ENCODE peak calls at places on chromosomes 4 and X, in five cellular contexts. K is K562, W is GM12878, X is SK-N-SH, A is H1. G is an unnamed sample.

GRCh38 chr4:184475096-184475461 is 729 bp upstream of the IRF2 start:
- DNase-seq in A (no peak), W (no peak), K (peak), X (peak), G (no peak)

GRCh38 chrX:4710618-4711433 is 997.4 kb upstream of the PRKX start:
- DNase-seq in K (no peak), W (peak), A (no peak), X (no peak), G (no peak)

GRCh38 chr4:91064157-91064853 is 937.1 kb downstream of the CCSER1 start:
- DNase-seq in X (peak), A (peak), W (no peak), K (no peak), G (peak)

GRCh38 chr4:75370582-75370981 is 143.6 kb downstream of the RCHY1 start:
- DNase-seq in A (no peak), X (no peak), K (no peak), W (no peak), G (no peak)

GRCh38 chrX:21883258-21883657 is 27.5 kb downstream of the YY2 start:
- DNase-seq in X (no peak), K (no peak), W (no peak), A (no peak), G (no peak)

GRCh38 chrX:44675364-44676024 is 132.8 kb upstream of the FUNDC1 start:
- DNase-seq in X (peak), A (no peak), W (no peak), K (peak), G (no peak)

GRCh38 chr4:112425823-112426222 is 90.2 kb downstream of the NEUROG2 start:
- DNase-seq in K (no peak), X (no peak), W (no peak), A (no peak), G (no peak)

GRCh38 chr4:109969909-109970308 is 57.2 kb downstream of the EGF start:
- DNase-seq in W (no peak), X (no peak), A (no peak), K (no peak), G (no peak)

GRCh38 chr4:40057540-40058091 is 966 bp downstream of the N4BP2 start:
- DNase-seq in A (peak), X (peak), K (peak), W (peak), G (peak)

GRCh38 chr4:64582492-64582891 is 173.2 kb upstream of the TECRL start:
- DNase-seq in A (no peak), X (no peak), W (no peak), K (no peak), G (peak)

GRCh38 chr4:171846232-171846631 is 33.0 kb downstream of the GALNTL6 start:
- DNase-seq in W (no peak), X (peak), A (peak), K (peak), G (peak)

GRCh38 chr4:95510145-95510544 is 38.6 kb downstream of the UNC5C start:
- DNase-seq in W (no peak), K (peak), A (no peak), X (no peak), G (peak)

GRCh38 chr4:68373513-68373912 is 23.6 kb upstream of the YTHDC1 start:
- DNase-seq in K (no peak), W (no peak), X (peak), A (peak), G (peak)

GRCh38 chr4:128601992-128602695 is 207.4 kb upstream of the JADE1 start:
- DNase-seq in K (peak), W (no peak), A (peak), X (no peak), G (no peak)

GRCh38 chr4:79281577-79282359 is 44.1 kb downstream of the NAA11 start:
- DNase-seq in K (no peak), X (peak), W (no peak), A (no peak), G (peak)

GRCh38 chrX:71953946-71954345 is 43.3 kb downstream of the NHSL2 start:
- DNase-seq in W (no peak), K (no peak), X (peak), A (no peak), G (no peak)

GRCh38 chrX:134543201-134543797 is 83.3 kb downstream of the HPRT1 start:
- DNase-seq in K (no peak), A (no peak), X (no peak), W (no peak), G (no peak)

GRCh38 chrX:34404386-34405070 is 252.6 kb downstream of the TMEM47 start:
- DNase-seq in W (no peak), K (no peak), A (no peak), X (no peak), G (no peak)

GRCh38 chr4:99209671-99210070 is 9.4 kb downstream of the ADH6 start:
- DNase-seq in A (no peak), X (no peak), W (no peak), K (no peak), G (no peak)

GRCh38 chr4:30721353-30722091 is 1.4 kb downstream of the PCDH7 start:
- DNase-seq in K (no peak), X (peak), W (no peak), A (peak), G (no peak)

GRCh38 chrX:131861088-131861787 is 161.9 kb upstream of the STK26 start:
- DNase-seq in K (no peak), X (no peak), W (no peak), A (no peak), G (no peak)

GRCh38 chr4:108172780-108173598 is 4.3 kb upstream of the LEF1 start:
- DNase-seq in A (peak), X (peak), W (no peak), K (peak), G (no peak)

GRCh38 chrX:129678881-129679195 is 24.1 kb upstream of the APLN start:
- DNase-seq in K (no peak), X (no peak), A (no peak), W (no peak), G (no peak)

GRCh38 chr4:6008766-6009385 is 9.4 kb downstream of the C4orf50 start:
- DNase-seq in A (no peak), K (no peak), W (no peak), X (no peak), G (no peak)

GRCh38 chrX:154799554-154800348 is 5.5 kb downstream of the MPP1 start:
- DNase-seq in K (no peak), W (no peak), X (no peak), A (no peak), G (no peak)

GRCh38 chr4:70183168-70183939 is 12.2 kb upstream of the ODAM start:
- DNase-seq in X (peak), W (no peak), A (peak), K (peak), G (peak)

GRCh38 chrX:111360839-111361238 is 51.2 kb downstream of the DCX start:
- DNase-seq in W (no peak), X (no peak), K (no peak), A (no peak), G (peak)

GRCh38 chrX:131792356-131792749 is 230.7 kb upstream of the STK26 start:
- DNase-seq in W (peak), X (peak), K (no peak), A (no peak), G (no peak)

GRCh38 chr4:111434581-111434980 is 710.7 kb upstream of the FAM241A start:
- DNase-seq in K (no peak), W (no peak), A (no peak), X (no peak), G (no peak)

GRCh38 chr4:170853422-170854021 is 763.8 kb upstream of the AADAT start:
- DNase-seq in A (peak), K (peak), X (peak), W (peak), G (peak)

GRCh38 chr4:7391637-7392437 is 42.9 kb downstream of the PSAPL1 start:
- DNase-seq in X (peak), K (no peak), A (peak), W (no peak), G (no peak)

GRCh38 chr4:72631296-72631695 is 62.3 kb upstream of the ADAMTS3 start:
- DNase-seq in A (no peak), X (peak), K (peak), W (no peak), G (no peak)

GRCh38 chr4:88939697-88940096 is 117.3 kb downstream of the FAM13A start:
- DNase-seq in W (no peak), K (no peak), A (no peak), X (no peak), G (no peak)

GRCh38 chr4:149531861-149532260 is 283.8 kb downstream of the IQCM start:
- DNase-seq in K (no peak), W (no peak), A (no peak), X (no peak), G (no peak)

GRCh38 chr4:163048447-163048846 is 118.2 kb downstream of the NAF1 start:
- DNase-seq in A (no peak), X (peak), W (no peak), K (peak), G (peak)

GRCh38 chr4:175656615-175657014 is 155.4 kb downstream of the GPM6A start:
- DNase-seq in A (no peak), W (no peak), K (no peak), X (no peak), G (no peak)

GRCh38 chr4:126697748-126698147 is 935.0 kb upstream of the INTU start:
- DNase-seq in X (no peak), K (no peak), A (no peak), W (no peak), G (no peak)

GRCh38 chr4:39446842-39447573 is 11.7 kb downstream of the RPL9 start:
- DNase-seq in A (peak), K (no peak), X (no peak), W (peak), G (no peak)

GRCh38 chrX:283115-283845 is 2.1 kb downstream of the PLCXD1 start:
- DNase-seq in A (peak), X (peak), K (peak), W (peak), G (peak)

GRCh38 chr4:55947254-55947882 is 1.4 kb upstream of the CEP135 start:
- DNase-seq in X (no peak), W (peak), K (no peak), A (no peak), G (no peak)
- TF ChIP-seq YY1 in X (no peak), W (no peak), K (no peak), A (no peak), G (no peak)

DNA sequence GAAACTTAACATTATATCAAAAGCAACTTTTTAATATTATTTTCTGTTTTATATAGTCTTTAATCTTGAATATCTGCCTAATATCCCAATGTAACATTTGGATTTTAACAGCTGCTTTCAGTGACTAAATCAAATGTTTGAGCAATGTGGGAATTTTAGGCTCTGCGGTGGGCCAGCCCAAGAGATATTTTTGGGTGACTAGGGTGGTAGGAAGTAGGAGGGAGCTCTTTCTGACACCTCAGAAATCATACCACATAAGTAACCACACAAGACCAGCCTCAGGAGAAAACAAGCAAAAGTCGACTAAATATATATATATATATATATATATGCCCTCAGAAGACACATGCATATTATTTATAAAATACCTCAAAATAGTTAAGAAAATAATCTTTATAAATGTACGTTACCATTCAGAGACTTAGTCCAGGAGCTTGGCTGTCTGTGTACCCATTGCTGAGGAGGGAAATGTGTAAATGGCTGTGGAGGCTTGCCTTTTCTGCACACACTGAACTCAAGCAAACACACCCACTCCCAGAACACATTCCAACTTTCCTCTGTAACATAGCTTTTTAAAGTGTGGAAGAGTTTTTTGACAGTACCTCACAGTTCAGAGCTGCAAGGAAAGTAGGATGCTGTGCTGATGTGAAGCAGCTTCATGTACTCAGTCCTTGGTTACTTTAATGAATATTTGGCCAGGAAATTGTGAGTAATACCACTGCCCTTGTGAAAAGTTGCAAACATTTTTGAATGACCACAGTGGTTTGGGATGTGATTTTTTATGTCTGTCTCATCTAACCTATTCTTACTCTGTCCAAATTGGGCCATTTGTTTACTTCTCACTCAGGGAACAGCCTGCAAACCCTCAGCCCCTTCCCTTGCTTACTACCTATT is at the start of gene RTL3:
- DNase-seq in X (no peak), K (no peak), A (no peak), W (no peak), G (no peak)
- TF ChIP-seq YY1 in X (no peak), K (no peak), A (no peak), W (no peak), G (no peak)

DNA sequence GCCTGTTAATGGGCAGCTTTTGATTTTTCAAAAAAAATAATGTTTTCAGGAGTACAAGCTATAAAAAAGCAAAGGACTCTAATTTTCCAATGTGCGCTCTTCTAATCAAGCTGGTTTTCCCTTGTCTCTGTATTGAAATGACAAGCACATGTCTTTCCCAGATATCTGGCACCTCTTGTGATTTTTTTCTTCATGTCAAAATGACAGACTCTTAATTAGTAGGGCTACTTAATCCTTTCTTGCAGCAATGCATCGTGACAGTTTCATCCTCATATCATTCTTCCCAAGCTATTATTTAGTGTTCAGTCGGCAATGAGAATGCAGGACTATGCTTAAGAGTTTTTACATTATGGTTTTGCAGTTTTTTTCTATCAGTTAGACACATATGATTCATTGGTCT is 139.5 kb downstream of the MAGEC1 start:
- DNase-seq in W (no peak), K (no peak), A (no peak), X (no peak), G (no peak)
- TF ChIP-seq YY1 in W (no peak), K (no peak), A (no peak), X (no peak), G (no peak)

GRCh38 chr4:141637565-141637964 is 1.2 kb downstream of the IL15 start:
- DNase-seq in X (no peak), K (no peak), W (no peak), A (no peak), G (no peak)

GRCh38 chr4:141635726-141636076 is 682 bp upstream of the IL15 start:
- DNase-seq in W (peak), X (no peak), K (no peak), A (no peak), G (no peak)

GRCh38 chr4:141640692-141641091 is 4.3 kb downstream of the IL15 start:
- DNase-seq in W (no peak), K (no peak), A (no peak), X (no peak), G (no peak)

GRCh38 chr4:141636771-141637460 is 533 bp downstream of the IL15 start:
- DNase-seq in W (no peak), X (peak), K (peak), A (peak), G (no peak)

DNA sequence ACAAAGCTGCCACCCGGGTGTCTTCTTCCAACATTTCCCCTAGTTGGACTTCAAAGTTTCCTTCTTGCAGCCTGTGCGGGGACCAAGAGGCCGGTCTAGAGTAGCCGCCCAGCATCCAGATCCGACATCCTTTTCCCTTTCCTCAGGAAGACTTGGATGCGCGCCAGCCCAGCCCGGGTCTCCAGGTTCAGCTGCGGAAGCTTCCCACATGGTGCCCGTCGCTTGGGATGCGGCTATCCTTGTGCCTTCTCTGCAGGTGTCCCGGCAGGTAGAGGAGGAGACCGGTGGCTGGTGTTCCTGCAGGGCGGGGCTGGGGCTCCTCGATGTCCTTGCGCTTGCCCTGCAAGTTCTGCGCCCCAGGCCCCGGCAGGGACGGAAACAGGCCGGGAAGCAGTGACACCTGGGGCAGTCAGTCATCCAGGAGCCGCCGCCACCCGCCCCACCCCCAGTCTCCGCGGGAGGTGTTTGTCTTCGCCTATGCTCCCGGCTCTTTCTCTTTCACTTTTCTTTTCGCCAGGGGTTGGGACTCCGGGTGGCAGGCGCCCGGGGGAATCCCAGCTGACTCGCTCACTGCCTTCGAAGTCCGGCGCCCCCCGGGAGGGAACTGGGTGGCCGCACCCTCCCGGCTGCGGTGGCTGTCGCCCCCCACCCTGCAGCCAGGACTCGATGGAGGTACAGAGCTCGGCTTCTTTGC is at the start of gene IL15:
- DNase-seq in K (peak), A (peak), W (no peak), X (peak), G (no peak)
- TF ChIP-seq YY1 in K (no peak), A (no peak), W (no peak), X (no peak), G (no peak)

DNA sequence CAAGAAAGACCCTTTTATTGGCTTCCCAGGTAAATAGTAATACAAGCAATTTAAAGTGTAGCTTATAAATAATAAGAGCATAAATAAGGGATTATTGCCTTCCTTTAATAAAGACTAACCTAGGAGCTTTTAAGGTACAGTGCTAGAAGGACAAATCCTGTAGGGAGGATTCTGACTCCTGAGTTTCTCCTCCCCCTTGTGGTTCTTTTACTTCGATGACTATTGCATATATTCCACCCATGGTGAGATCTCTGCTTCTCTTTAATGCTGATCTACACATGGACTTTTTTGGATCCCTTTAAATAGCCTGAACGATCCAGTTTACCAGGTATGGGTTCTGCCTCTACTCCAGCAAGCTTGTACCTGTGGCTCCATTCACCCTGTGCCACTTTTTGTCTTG is 2.5 kb downstream of the GALNT7 start:
- DNase-seq in A (no peak), X (peak), K (peak), W (no peak), G (no peak)
- TF ChIP-seq YY1 in A (no peak), X (no peak), K (no peak), W (no peak), G (no peak)

DNA sequence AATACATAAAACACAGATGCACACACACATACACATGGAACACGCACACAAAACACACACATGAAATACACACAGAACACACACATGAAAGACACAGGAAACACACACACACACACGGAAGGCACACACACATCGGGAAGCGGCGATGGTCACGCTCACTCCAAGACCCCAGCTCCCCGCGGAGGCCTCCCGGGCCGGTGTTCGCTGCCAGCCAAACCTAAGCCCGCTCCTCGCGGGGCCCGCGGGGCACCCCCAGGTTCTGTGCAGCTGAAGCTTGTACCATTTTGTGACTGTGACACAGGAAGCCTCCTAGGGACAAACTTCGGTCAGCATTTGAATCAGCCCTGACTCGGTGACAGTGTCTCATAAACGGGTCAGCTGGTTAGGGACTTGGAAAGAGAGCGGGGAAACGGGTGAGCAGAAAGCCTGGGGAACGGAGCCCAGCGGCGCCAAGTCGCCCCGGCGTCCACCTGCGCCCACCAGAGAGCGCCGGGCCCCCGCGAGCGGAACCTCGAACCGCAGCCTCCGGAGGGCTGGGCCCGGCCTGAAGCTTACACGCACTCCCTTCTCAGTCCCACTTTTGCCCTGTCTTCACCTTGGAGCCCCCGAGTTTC is 32.2 kb downstream of the F11 start:
- DNase-seq in X (peak), A (peak), K (no peak), W (no peak), G (no peak)
- TF ChIP-seq YY1 in X (no peak), A (no peak), K (no peak), W (no peak), G (no peak)

GRCh38 chr4:56750231-56750630 is 69.1 kb upstream of the HOPX start:
- DNase-seq in X (no peak), A (no peak), K (no peak), W (no peak), G (no peak)
- TF ChIP-seq YY1 in X (no peak), A (no peak), K (no peak), W (no peak), G (no peak)